ENCODE peak calls at places on chromosome 22, in seven cellular contexts. Z is trophoblast cell, T is mesendoderm, U is neuronal stem cell, C is H1, Y is IMR-90, P is H9. A is an unnamed sample.

GRCh38 chr22:24209016-24209415 is 27.7 kb downstream of the SUSD2 start:
- DNase-seq in C (no peak), Z (no peak), P (no peak), T (no peak), U (no peak), Y (peak; percentile 16), A (no peak)

GRCh38 chr22:24503137-24503850 is 8.2 kb downstream of the UPB1 start:
- DNase-seq in P (peak; percentile 71), C (peak; percentile 83), T (peak; percentile 69), Y (peak; percentile 63), Z (peak; percentile 52), U (no peak), A (peak; percentile 72)

GRCh38 chr22:17085277-17086091 is 684 bp downstream of the IL17RA start:
- DNase-seq in T (no peak), Z (no peak), C (peak; percentile 61), P (no peak), Y (no peak), U (no peak), A (peak; percentile 40)

GRCh38 chr22:17767236-17768065 is 6.8 kb downstream of the BID start:
- DNase-seq in P (no peak), Y (no peak), T (no peak), Z (no peak), C (no peak), U (no peak), A (no peak)

GRCh38 chr22:31229402-31230140 is 17.5 kb downstream of the LIMK2 start:
- DNase-seq in C (no peak), P (no peak), Z (peak; percentile 48), T (no peak), U (no peak), Y (peak; percentile 48), A (peak; percentile 49)

GRCh38 chr22:32745251-32745995 is 56.1 kb upstream of the TIMP3 start:
- DNase-seq in T (peak; percentile 99), U (peak; percentile 12), Y (peak; percentile 55), C (no peak), Z (peak; percentile 82), P (peak; percentile 76), A (peak; percentile 62)

GRCh38 chr22:27045103-27045940 is 387.9 kb downstream of the MIAT start:
- DNase-seq in C (no peak), P (no peak), Z (no peak), U (no peak), Y (peak; percentile 36), T (peak; percentile 62), A (peak; percentile 73)

GRCh38 chr22:35835998-35836691 is 118.5 kb downstream of the APOL5 start:
- DNase-seq in Z (peak; percentile 35), T (peak; percentile 96), Y (peak; percentile 86), P (peak; percentile 70), U (peak; percentile 39), C (no peak), A (peak; percentile 78)

GRCh38 chr22:32413715-32414114 is 1.7 kb upstream of the RTCB start:
- DNase-seq in U (no peak), Z (no peak), P (no peak), C (no peak), T (peak; percentile 34), Y (peak; percentile 42), A (peak; percentile 47)

GRCh38 chr22:19632671-19633148 is 81.6 kb upstream of the SEPTIN5 start:
- DNase-seq in Z (peak; percentile 5), Y (no peak), P (peak; percentile 31), C (no peak), T (peak; percentile 26), U (no peak), A (no peak)

GRCh38 chr22:42399315-42400271 is 32.6 kb downstream of the NFAM1 start:
- DNase-seq in T (peak; percentile 37), Y (no peak), P (peak; percentile 57), U (peak; percentile 37), C (no peak), Z (no peak), A (peak; percentile 27)

GRCh38 chr22:24583221-24583971 is 9.5 kb downstream of the LRRC75B start:
- DNase-seq in Y (peak; percentile 15), P (no peak), T (no peak), C (no peak), Z (no peak), U (no peak), A (no peak)

GRCh38 chr22:43014062-43014875 is 680 bp downstream of the PACSIN2 start:
- DNase-seq in Z (peak; percentile 28), T (peak; percentile 65), Y (no peak), P (peak; percentile 56), U (peak; percentile 54), C (peak; percentile 75), A (peak; percentile 55)

GRCh38 chr22:24805790-24806662 is at the start of gene SGSM1:
- DNase-seq in C (peak; percentile 91), P (peak; percentile 89), U (peak; percentile 82), T (peak; percentile 93), Z (peak; percentile 65), Y (peak; percentile 27), A (peak; percentile 71)

GRCh38 chr22:28017859-28018258 is 98.8 kb upstream of the PITPNB start:
- DNase-seq in P (no peak), Y (no peak), T (no peak), C (no peak), U (no peak), Z (no peak), A (no peak)

GRCh38 chr22:20446383-20446970 is 8.9 kb upstream of the SCARF2 start:
- DNase-seq in C (no peak), Z (no peak), P (no peak), U (no peak), Y (no peak), T (no peak), A (no peak)

GRCh38 chr22:20438066-20438677 is 547 bp upstream of the SCARF2 start:
- DNase-seq in Y (peak; percentile 45), P (peak; percentile 57), U (no peak), Z (no peak), T (peak; percentile 59), C (peak; percentile 80), A (peak; percentile 58)

GRCh38 chr22:44254811-44255210 is 57.9 kb downstream of the SHISAL1 start:
- DNase-seq in T (no peak), U (no peak), P (no peak), Z (no peak), Y (no peak), C (peak; percentile 20), A (no peak)

GRCh38 chr22:35914357-35914664 is 114.3 kb downstream of the RBFOX2 start:
- DNase-seq in U (no peak), Y (no peak), Z (no peak), C (no peak), T (no peak), P (no peak), A (no peak)

GRCh38 chr22:17331690-17332089 is 37.6 kb upstream of the CECR2 start:
- DNase-seq in Z (no peak), T (no peak), Y (no peak), U (no peak), P (no peak), C (no peak), A (no peak)

GRCh38 chr22:22865311-22866072 is 22.1 kb upstream of the IGLL5 start:
- DNase-seq in Y (no peak), P (no peak), Z (no peak), T (no peak), U (no peak), C (no peak), A (no peak)

GRCh38 chr22:22403771-22404170 is 104.8 kb downstream of the ZNF280B start:
- DNase-seq in P (no peak), U (no peak), C (no peak), Z (no peak), T (no peak), Y (no peak), A (no peak)

GRCh38 chr22:19996694-19997384 is 19.8 kb downstream of the ARVCF start:
- DNase-seq in Y (no peak), C (no peak), P (no peak), U (no peak), Z (no peak), T (no peak), A (no peak)

DNA sequence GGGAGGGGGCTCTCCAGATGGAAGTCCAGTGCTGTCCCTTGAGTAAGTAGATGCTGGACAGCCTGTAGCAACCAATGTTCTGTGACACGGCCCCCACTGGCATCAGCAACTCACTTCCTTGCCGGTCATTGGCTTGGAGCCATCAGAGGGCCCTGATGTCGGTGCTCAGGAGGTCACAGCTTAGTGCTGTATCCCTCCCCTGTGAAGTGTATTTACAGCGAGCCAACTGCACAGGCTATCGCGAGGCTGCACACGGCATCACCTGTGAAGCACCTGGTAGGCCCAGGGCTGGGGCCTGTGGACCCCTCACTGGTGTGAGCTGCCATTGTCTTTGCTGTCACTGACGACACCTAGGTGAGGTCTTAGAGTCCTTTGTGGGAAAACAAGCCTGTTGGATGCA is 13.4 kb upstream of the ACR start:
- DNase-seq in Y (no peak), C (no peak), U (no peak), Z (no peak), T (no peak), P (no peak), A (no peak)
- H3K79me1 ChIP-seq in Y (no peaks in the 10 kb centered on the region), C (no peaks in the 10 kb centered on the region), U (peaks cover 8% of the 10 kb centered on the region), Z (no peaks in the 10 kb centered on the region), T (no peaks in the 10 kb centered on the region), P (no peaks in the 10 kb centered on the region), A (no peaks in the 10 kb centered on the region)

GRCh38 chr22:37459211-37459610 is 27.0 kb downstream of the MFNG start:
- DNase-seq in C (no peak), P (no peak), U (no peak), Y (no peak), Z (no peak), T (no peak), A (no peak)
- H2AK5ac ChIP-seq in C (no peak overlapping the region), P (no peak overlapping the region), U (no peak overlapping the region), Y (no peak overlapping the region), Z (no peak overlapping the region), T (no peak overlapping the region), A (no peak overlapping the region)

DNA sequence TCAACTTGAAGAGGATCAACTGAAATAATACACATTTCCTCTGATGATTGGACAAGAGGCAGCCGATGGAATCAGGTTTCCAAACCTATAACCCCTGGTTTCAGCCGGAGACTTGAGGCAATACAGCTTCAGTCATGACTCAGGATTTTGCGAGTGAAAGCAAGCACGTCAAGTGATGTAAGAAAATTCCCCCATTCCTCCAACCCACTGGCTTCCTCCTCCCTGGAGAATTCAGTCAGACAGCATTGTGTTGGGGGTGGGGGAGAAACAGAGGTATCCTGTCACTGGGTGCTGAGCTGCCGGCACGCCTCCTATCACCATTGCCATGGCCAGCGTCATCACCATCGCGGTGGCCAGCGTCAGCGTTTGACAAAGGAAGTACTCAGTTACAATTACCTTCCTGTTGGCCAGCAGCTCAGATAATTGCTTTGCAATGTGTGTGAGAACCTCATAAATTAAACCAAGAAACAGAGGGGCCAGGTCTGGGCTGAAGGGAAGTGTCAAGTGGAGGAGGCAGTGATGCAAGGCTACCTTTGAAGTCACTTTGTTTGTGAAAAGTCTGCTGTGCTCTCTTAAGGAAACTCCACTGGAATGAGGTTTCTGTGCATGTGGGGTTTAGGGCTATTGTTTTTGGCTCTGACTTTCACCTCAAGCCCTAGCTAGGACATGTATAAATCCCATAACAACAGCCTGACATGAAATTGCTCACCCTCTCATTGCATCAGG is 50.3 kb downstream of the LIF start:
- DNase-seq in Y (peak; percentile 100), C (peak; percentile 58), Z (peak; percentile 68), P (peak; percentile 87), U (no peak), T (peak; percentile 99), A (peak; percentile 99)
- H3K4me1 ChIP-seq in Y (peaks cover 25% of the 10 kb centered on the region), C (peaks cover 7% of the 10 kb centered on the region), Z (peaks cover 15% of the 10 kb centered on the region), P (peaks cover 2% of the 10 kb centered on the region), U (peaks cover 6% of the 10 kb centered on the region), T (peaks cover 6% of the 10 kb centered on the region), A (peaks cover 9% of the 10 kb centered on the region)

DNA sequence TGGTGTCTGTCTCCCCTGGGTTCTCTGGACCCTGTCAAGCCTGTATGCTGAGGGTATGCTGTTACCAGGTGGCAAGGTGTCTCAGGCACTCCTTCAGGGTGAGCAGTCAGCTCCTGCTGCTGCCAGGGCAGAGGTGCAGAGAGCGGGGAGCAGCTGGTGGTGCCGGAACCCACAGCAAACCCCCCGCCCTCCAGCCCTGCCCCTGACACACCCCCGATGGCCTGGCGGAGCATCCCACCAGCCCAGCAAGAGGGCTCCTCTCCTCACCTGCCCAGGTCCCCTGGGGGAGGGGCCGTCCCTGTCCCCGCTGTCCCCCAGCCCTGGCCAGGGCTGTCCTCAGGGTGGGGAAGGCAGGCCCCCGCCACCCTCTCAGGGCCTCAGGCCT is 12.0 kb upstream of the PIM3 start:
- DNase-seq in Y (no peak), T (no peak), U (no peak), P (no peak), Z (no peak), C (peak; percentile 47), A (no peak)
- H3K79me1 ChIP-seq in Y (no peaks in the 10 kb centered on the region), T (no peaks in the 10 kb centered on the region), U (no peaks in the 10 kb centered on the region), P (no peaks in the 10 kb centered on the region), Z (peaks cover 66% of the 10 kb centered on the region), C (no peaks in the 10 kb centered on the region), A (no peaks in the 10 kb centered on the region)

A was measured in mesenchymal stem cell.